ENCODE peak calls at places on chromosomes 5 and 9, in five cellular contexts. T is transverse colon, M is suprapubic skin, I is stomach, U is HCT116. V is an unnamed sample.

GRCh38 chr9:80492221-80492620 is 920.5 kb downstream of the TLE4 start:
- DNase-seq in T (no peak), I (peak; percentile 67), U (no peak), M (no peak), V (no peak)

GRCh38 chr9:89489548-89490527 is 8.1 kb downstream of the SEMA4D start:
- DNase-seq in I (no peak), T (no peak), M (no peak), U (no peak), V (no peak)

GRCh38 chr9:134570151-134570621 is 71.4 kb upstream of the COL5A1 start:
- DNase-seq in U (no peak), I (peak; percentile 21), M (peak; percentile 31), T (no peak), V (no peak)

GRCh38 chr9:79644601-79645000 is 72.8 kb downstream of the TLE4 start:
- DNase-seq in U (no peak), I (no peak), T (no peak), M (no peak), V (no peak)

GRCh38 chr9:72882117-72882775 is 70.6 kb downstream of the ALDH1A1 start:
- DNase-seq in U (no peak), I (peak; percentile 62), M (no peak), T (peak; percentile 32), V (no peak)

GRCh38 chr5:178331491-178331981 is 98.9 kb upstream of the PHYKPL start:
- DNase-seq in M (no peak), U (no peak), I (peak; percentile 84), T (peak; percentile 39), V (no peak)

GRCh38 chr9:6845128-6845826 is 87.5 kb downstream of the KDM4C start:
- DNase-seq in M (no peak), U (no peak), I (no peak), T (no peak), V (no peak)

GRCh38 chr9:87682618-87683017 is 43.3 kb upstream of the CTSL start:
- DNase-seq in T (no peak), I (no peak), U (no peak), M (no peak), V (no peak)

GRCh38 chr9:113628621-113629020 is 165.1 kb downstream of the RGS3 start:
- DNase-seq in T (no peak), I (no peak), U (no peak), M (no peak), V (no peak)

GRCh38 chr5:119656023-119656422 is 26.7 kb downstream of the FAM170A start:
- DNase-seq in U (no peak), T (no peak), I (no peak), M (no peak), V (no peak)

GRCh38 chr9:34984049-34984448 is 5.5 kb upstream of the DNAJB5 start:
- DNase-seq in M (no peak), U (no peak), I (no peak), T (no peak), V (no peak)

GRCh38 chr5:10831416-10831815 is 70.4 kb upstream of the DAP start:
- DNase-seq in T (no peak), I (no peak), U (no peak), M (no peak), V (no peak)
- TF ChIP-seq POLR2A in T (no peak), I (no peak), U (no peak), M (no peak), V (no peak)

DNA sequence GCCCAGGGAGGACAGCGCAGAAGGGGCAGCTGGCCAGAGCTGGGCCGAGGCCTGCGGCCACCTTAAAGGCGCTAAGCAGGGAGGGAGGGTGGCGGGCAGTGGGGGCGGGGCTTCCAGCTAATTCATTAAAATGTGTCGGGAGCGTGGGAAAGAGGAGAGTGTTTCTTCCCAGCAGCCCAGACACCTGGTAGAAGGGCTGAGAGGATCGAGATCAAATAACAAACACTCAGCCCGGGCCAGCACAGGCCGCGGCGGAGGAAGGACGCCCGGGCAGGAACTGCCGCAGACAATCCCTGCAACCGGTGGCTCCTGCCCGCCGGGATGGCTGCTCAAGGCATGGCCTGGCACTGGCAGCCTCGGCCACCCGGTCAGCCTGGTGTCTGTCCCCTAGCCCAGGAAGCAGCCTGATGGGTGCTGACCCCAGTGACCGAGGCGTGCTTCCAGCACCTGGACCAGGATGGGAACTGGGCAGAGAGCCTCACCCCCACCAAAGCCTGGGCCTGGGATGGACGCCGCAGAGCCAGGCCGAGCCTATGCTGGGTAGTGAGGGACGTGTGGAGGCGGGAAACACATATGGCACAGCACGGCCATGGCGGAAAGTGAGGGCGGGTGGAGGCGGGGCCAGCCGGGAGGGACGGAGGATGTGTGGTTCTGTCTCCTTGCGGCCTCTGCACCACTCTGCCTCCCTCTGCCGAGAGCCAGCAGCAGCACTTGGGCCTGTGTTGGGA is 3.2 kb upstream of the NRARP start:
- DNase-seq in T (peak; percentile 86), U (no peak), M (peak; percentile 77), I (peak; percentile 69), V (no peak)
- TF ChIP-seq POLR2AphosphoS5 in T (peak; percentile 59), U (no peak), M (no peak), I (peak; percentile 0), V (no peak)

GRCh38 chr5:55533806-55534435 is 843 bp downstream of the PLPP1 start:
- DNase-seq in U (no peak), T (peak; percentile 53), I (peak; percentile 53), M (peak; percentile 63), V (no peak)

GRCh38 chr5:55530669-55531068 is 4.1 kb downstream of the PLPP1 start:
- DNase-seq in T (no peak), I (no peak), U (no peak), M (no peak), V (no peak)

GRCh38 chr5:55538621-55539020 is 3.9 kb upstream of the PLPP1 start:
- DNase-seq in T (no peak), U (no peak), M (no peak), I (no peak), V (no peak)

GRCh38 chr5:55535199-55535905 is 588 bp upstream of the PLPP1 start:
- DNase-seq in U (no peak), T (no peak), I (no peak), M (no peak), V (no peak)

GRCh38 chr5:55534436-55535198 is at the start of gene PLPP1:
- DNase-seq in U (peak; percentile 56), I (peak; percentile 91), T (peak; percentile 94), M (peak; percentile 94), V (peak; percentile 78)
- TF ChIP-seq POLR2A in U (peak; percentile 35), I (peak; percentile 36), T (peak; percentile 81), M (peak; percentile 91), V (peak; percentile 50)

GRCh38 chr9:98255578-98256296 is at the start of gene TBC1D2:
- DNase-seq in I (peak; percentile 99), M (peak; percentile 97), T (peak; percentile 99), U (peak; percentile 89), V (peak; percentile 96)

GRCh38 chr9:98254236-98255063 is 999 bp downstream of the TBC1D2 start:
- DNase-seq in T (no peak), I (no peak), M (no peak), U (no peak), V (no peak)

GRCh38 chr9:98259791-98260190 is 4.3 kb upstream of the TBC1D2 start:
- DNase-seq in I (no peak), M (no peak), U (no peak), T (no peak), V (no peak)

GRCh38 chr9:98255064-98255577 is 328 bp downstream of the TBC1D2 start:
- DNase-seq in I (peak; percentile 46), U (no peak), T (peak; percentile 45), M (peak; percentile 67), V (no peak)

DNA sequence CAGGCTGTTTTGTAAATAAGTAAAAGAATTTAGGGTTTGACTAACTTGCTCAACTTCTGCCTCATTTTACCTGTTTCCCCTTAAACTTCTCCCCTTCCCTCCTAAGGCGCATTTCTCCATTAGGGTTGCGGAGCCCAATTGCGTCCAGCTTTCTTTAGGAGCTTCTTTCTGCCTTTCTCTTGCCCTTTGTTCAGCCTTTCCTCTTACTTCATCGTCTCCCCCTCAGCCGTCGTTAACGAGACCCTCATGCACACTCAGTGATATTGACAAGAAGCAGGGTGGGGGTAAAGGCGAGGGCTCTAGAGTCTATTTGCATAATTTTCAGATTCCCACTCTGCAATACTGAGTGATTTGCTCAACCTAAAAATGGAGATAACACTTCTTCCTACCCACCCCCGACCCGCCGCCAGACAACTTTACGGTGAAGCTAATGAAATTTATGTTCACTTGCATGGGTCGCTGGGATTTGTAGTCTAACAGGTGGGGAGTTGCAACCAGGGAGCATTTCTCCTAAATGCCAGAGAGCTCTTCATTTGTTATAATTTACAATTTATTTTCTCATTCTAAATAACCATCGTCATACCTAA is 1.3 kb upstream of the TBC1D2 start:
- DNase-seq in I (no peak), U (no peak), T (no peak), M (no peak), V (no peak)
- TF ChIP-seq POLR2AphosphoS5 in I (no peak), U (no peak), T (no peak), M (no peak), V (no peak)

GRCh38 chr5:77925503-77925902 is 149.4 kb upstream of the TBCA start:
- DNase-seq in M (no peak), I (no peak), U (no peak), T (no peak), V (no peak)

GRCh38 chr5:77921369-77921768 is 145.2 kb upstream of the TBCA start:
- DNase-seq in U (no peak), M (no peak), T (no peak), I (no peak), V (no peak)

GRCh38 chr5:77926337-77926736 is 150.2 kb upstream of the TBCA start:
- DNase-seq in U (no peak), I (no peak), M (no peak), T (no peak), V (no peak)

GRCh38 chr5:77924081-77924480 is 147.9 kb upstream of the TBCA start:
- DNase-seq in M (no peak), I (no peak), U (no peak), T (no peak), V (no peak)

GRCh38 chr5:77923666-77924065 is 147.5 kb upstream of the TBCA start:
- DNase-seq in I (no peak), T (no peak), M (no peak), U (no peak), V (no peak)
- TF ChIP-seq POLR2A in I (no peak), T (no peak), M (no peak), U (no peak), V (no peak)

DNA sequence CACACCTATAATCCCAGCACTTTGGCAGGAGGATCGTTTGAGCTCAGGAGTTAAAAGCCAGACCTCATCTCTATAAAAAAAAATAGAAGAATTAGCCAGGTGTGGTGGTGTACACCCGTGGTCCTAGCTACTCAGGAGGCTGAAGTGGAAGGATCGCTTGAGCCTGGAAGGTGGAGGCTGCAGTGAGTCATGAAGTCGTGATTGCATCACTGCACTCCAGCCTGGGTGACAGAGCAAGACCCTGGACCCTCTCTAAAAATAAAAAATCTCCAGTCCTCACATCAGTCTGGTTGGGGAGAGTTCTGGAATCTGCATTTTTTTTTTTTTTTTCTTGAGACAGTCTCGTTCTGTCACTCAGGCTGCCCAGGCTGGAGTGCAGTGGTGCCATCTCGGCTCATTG is 9.3 kb downstream of the FPGS start:
- DNase-seq in I (no peak), M (no peak), U (no peak), T (no peak), V (no peak)
- TF ChIP-seq POLR2AphosphoS5 in I (no peak), M (no peak), U (no peak), T (no peak), V (no peak)